ENCODE peak calls at places on chromosomes 5 and 9, in nine cellular contexts. One of them, this sample, is unnamed.

GRCh38 chr5:52725065-52725746 is 62.5 kb upstream of the ITGA1 start:
- DNase-seq in lower leg skin: no peak
- DNase-seq in body of pancreas: peak
- DNase-seq in HCT116: no peak
- DNase-seq in breast epithelium: peak
- DNase-seq in transverse colon: peak
- DNase-seq in esophagus squamous epithelium: no peak
- DNase-seq in NB4: peak
- DNase-seq in ovary: no peak
- DNase-seq in this sample: no peak

GRCh38 chr9:72156586-72156985 is 7.3 kb downstream of the GDA start:
- DNase-seq in lower leg skin: no peak
- DNase-seq in body of pancreas: no peak
- DNase-seq in HCT116: no peak
- DNase-seq in breast epithelium: no peak
- DNase-seq in transverse colon: no peak
- DNase-seq in esophagus squamous epithelium: no peak
- DNase-seq in NB4: no peak
- DNase-seq in ovary: no peak
- DNase-seq in this sample: no peak

GRCh38 chr9:132673355-132673754 is 3.1 kb downstream of the GTF3C4 start:
- DNase-seq in lower leg skin: no peak
- DNase-seq in body of pancreas: no peak
- DNase-seq in HCT116: no peak
- DNase-seq in breast epithelium: no peak
- DNase-seq in transverse colon: no peak
- DNase-seq in esophagus squamous epithelium: no peak
- DNase-seq in NB4: peak
- DNase-seq in ovary: no peak
- DNase-seq in this sample: no peak

GRCh38 chr9:36913393-36914211 is 120.5 kb downstream of the PAX5 start:
- DNase-seq in lower leg skin: no peak
- DNase-seq in body of pancreas: no peak
- DNase-seq in HCT116: no peak
- DNase-seq in breast epithelium: no peak
- DNase-seq in transverse colon: no peak
- DNase-seq in esophagus squamous epithelium: no peak
- DNase-seq in NB4: no peak
- DNase-seq in ovary: no peak
- DNase-seq in this sample: no peak

GRCh38 chr9:78115073-78115472 is 83.5 kb upstream of the GNAQ start:
- DNase-seq in lower leg skin: no peak
- DNase-seq in body of pancreas: no peak
- DNase-seq in HCT116: no peak
- DNase-seq in breast epithelium: no peak
- DNase-seq in transverse colon: no peak
- DNase-seq in esophagus squamous epithelium: no peak
- DNase-seq in NB4: peak
- DNase-seq in ovary: no peak
- DNase-seq in this sample: no peak

GRCh38 chr9:84382728-84383127 is 42.2 kb upstream of the SLC28A3 start:
- DNase-seq in lower leg skin: no peak
- DNase-seq in body of pancreas: no peak
- DNase-seq in HCT116: no peak
- DNase-seq in breast epithelium: no peak
- DNase-seq in transverse colon: no peak
- DNase-seq in esophagus squamous epithelium: no peak
- DNase-seq in NB4: no peak
- DNase-seq in ovary: no peak
- DNase-seq in this sample: no peak

GRCh38 chr5:134124289-134125194 is 10.1 kb downstream of the TCF7 start:
- DNase-seq in lower leg skin: no peak
- DNase-seq in body of pancreas: no peak
- DNase-seq in HCT116: peak
- DNase-seq in breast epithelium: no peak
- DNase-seq in transverse colon: no peak
- DNase-seq in esophagus squamous epithelium: no peak
- DNase-seq in NB4: peak
- DNase-seq in ovary: no peak
- DNase-seq in this sample: no peak

GRCh38 chr5:151092750-151093149 is 11.9 kb upstream of the TNIP1 start:
- DNase-seq in lower leg skin: no peak
- DNase-seq in body of pancreas: no peak
- DNase-seq in HCT116: no peak
- DNase-seq in breast epithelium: no peak
- DNase-seq in transverse colon: no peak
- DNase-seq in esophagus squamous epithelium: no peak
- DNase-seq in NB4: peak
- DNase-seq in ovary: no peak
- DNase-seq in this sample: no peak

GRCh38 chr9:34124923-34125322 is 1.6 kb downstream of the DCAF12 start:
- DNase-seq in lower leg skin: no peak
- DNase-seq in body of pancreas: no peak
- DNase-seq in HCT116: no peak
- DNase-seq in breast epithelium: no peak
- DNase-seq in transverse colon: no peak
- DNase-seq in esophagus squamous epithelium: no peak
- DNase-seq in NB4: peak
- DNase-seq in ovary: no peak
- DNase-seq in this sample: no peak

GRCh38 chr5:54274944-54275343 is 35.4 kb downstream of the ARL15 start:
- DNase-seq in lower leg skin: no peak
- DNase-seq in body of pancreas: no peak
- DNase-seq in HCT116: no peak
- DNase-seq in breast epithelium: no peak
- DNase-seq in transverse colon: no peak
- DNase-seq in esophagus squamous epithelium: no peak
- DNase-seq in NB4: no peak
- DNase-seq in ovary: no peak
- DNase-seq in this sample: no peak

GRCh38 chr5:146878471-146879172 is at the start of gene PPP2R2B:
- DNase-seq in lower leg skin: no peak
- DNase-seq in body of pancreas: peak
- DNase-seq in HCT116: no peak
- DNase-seq in breast epithelium: no peak
- DNase-seq in transverse colon: peak
- DNase-seq in esophagus squamous epithelium: no peak
- DNase-seq in NB4: no peak
- DNase-seq in ovary: no peak
- DNase-seq in this sample: no peak

GRCh38 chr9:1869843-1870242 is 145.3 kb upstream of the SMARCA2 start:
- DNase-seq in lower leg skin: no peak
- DNase-seq in body of pancreas: peak
- DNase-seq in HCT116: peak
- DNase-seq in breast epithelium: no peak
- DNase-seq in transverse colon: no peak
- DNase-seq in esophagus squamous epithelium: no peak
- DNase-seq in NB4: peak
- DNase-seq in ovary: no peak
- DNase-seq in this sample: no peak

GRCh38 chr5:100776244-100776643 is 126.8 kb downstream of the ST8SIA4 start:
- DNase-seq in lower leg skin: no peak
- DNase-seq in body of pancreas: no peak
- DNase-seq in HCT116: no peak
- DNase-seq in breast epithelium: no peak
- DNase-seq in transverse colon: no peak
- DNase-seq in esophagus squamous epithelium: no peak
- DNase-seq in NB4: no peak
- DNase-seq in ovary: no peak
- DNase-seq in this sample: no peak

GRCh38 chr9:134657666-134658377 is 16.2 kb downstream of the COL5A1 start:
- DNase-seq in lower leg skin: no peak
- DNase-seq in body of pancreas: no peak
- DNase-seq in HCT116: no peak
- DNase-seq in breast epithelium: no peak
- DNase-seq in transverse colon: no peak
- DNase-seq in esophagus squamous epithelium: no peak
- DNase-seq in NB4: no peak
- DNase-seq in ovary: no peak
- DNase-seq in this sample: no peak

GRCh38 chr5:14752497-14753071 is 88.1 kb downstream of the OTULIN start:
- DNase-seq in lower leg skin: no peak
- DNase-seq in body of pancreas: no peak
- DNase-seq in HCT116: no peak
- DNase-seq in breast epithelium: no peak
- DNase-seq in transverse colon: no peak
- DNase-seq in esophagus squamous epithelium: no peak
- DNase-seq in NB4: no peak
- DNase-seq in ovary: no peak
- DNase-seq in this sample: no peak

GRCh38 chr5:132947661-132948060 is 15.8 kb downstream of the AFF4 start:
- DNase-seq in lower leg skin: no peak
- DNase-seq in body of pancreas: no peak
- DNase-seq in HCT116: no peak
- DNase-seq in breast epithelium: no peak
- DNase-seq in transverse colon: no peak
- DNase-seq in esophagus squamous epithelium: no peak
- DNase-seq in NB4: no peak
- DNase-seq in ovary: no peak
- DNase-seq in this sample: no peak

GRCh38 chr5:138705007-138705406 is 48.2 kb upstream of the CTNNA1 start:
- DNase-seq in lower leg skin: no peak
- DNase-seq in body of pancreas: no peak
- DNase-seq in HCT116: no peak
- DNase-seq in breast epithelium: no peak
- DNase-seq in transverse colon: no peak
- DNase-seq in esophagus squamous epithelium: no peak
- DNase-seq in NB4: no peak
- DNase-seq in ovary: no peak
- DNase-seq in this sample: no peak

GRCh38 chr5:28164568-28164967 is 1126.2 kb upstream of the CDH9 start:
- DNase-seq in lower leg skin: no peak
- DNase-seq in body of pancreas: no peak
- DNase-seq in HCT116: no peak
- DNase-seq in breast epithelium: no peak
- DNase-seq in transverse colon: no peak
- DNase-seq in esophagus squamous epithelium: no peak
- DNase-seq in NB4: peak
- DNase-seq in ovary: no peak
- DNase-seq in this sample: no peak

GRCh38 chr5:109703827-109704226 is 14.1 kb downstream of the MAN2A1 start:
- DNase-seq in lower leg skin: no peak
- DNase-seq in body of pancreas: no peak
- DNase-seq in HCT116: no peak
- DNase-seq in breast epithelium: no peak
- DNase-seq in transverse colon: no peak
- DNase-seq in esophagus squamous epithelium: no peak
- DNase-seq in NB4: no peak
- DNase-seq in ovary: no peak
- DNase-seq in this sample: no peak

GRCh38 chr5:12016149-12016740 is 112.0 kb upstream of the CTNND2 start:
- DNase-seq in lower leg skin: no peak
- DNase-seq in body of pancreas: no peak
- DNase-seq in HCT116: no peak
- DNase-seq in breast epithelium: no peak
- DNase-seq in transverse colon: no peak
- DNase-seq in esophagus squamous epithelium: no peak
- DNase-seq in NB4: no peak
- DNase-seq in ovary: no peak
- DNase-seq in this sample: no peak

GRCh38 chr5:174680901-174681565 is 43.3 kb upstream of the MSX2 start:
- DNase-seq in lower leg skin: no peak
- DNase-seq in body of pancreas: no peak
- DNase-seq in HCT116: no peak
- DNase-seq in breast epithelium: no peak
- DNase-seq in transverse colon: no peak
- DNase-seq in esophagus squamous epithelium: no peak
- DNase-seq in NB4: no peak
- DNase-seq in ovary: no peak
- DNase-seq in this sample: no peak
- TF ChIP-seq CTCF in lower leg skin: no peak
- TF ChIP-seq CTCF in body of pancreas: no peak
- TF ChIP-seq CTCF in HCT116: no peak
- TF ChIP-seq CTCF in breast epithelium: no peak
- TF ChIP-seq CTCF in transverse colon: no peak
- TF ChIP-seq CTCF in esophagus squamous epithelium: no peak
- TF ChIP-seq CTCF in NB4: no peak
- TF ChIP-seq CTCF in ovary: no peak
- TF ChIP-seq CTCF in this sample: no peak

GRCh38 chr9:100083448-100084144 is 15.2 kb downstream of the ERP44 start:
- DNase-seq in lower leg skin: no peak
- DNase-seq in body of pancreas: no peak
- DNase-seq in HCT116: no peak
- DNase-seq in breast epithelium: no peak
- DNase-seq in transverse colon: no peak
- DNase-seq in esophagus squamous epithelium: no peak
- DNase-seq in NB4: no peak
- DNase-seq in ovary: no peak
- DNase-seq in this sample: no peak
- TF ChIP-seq POLR2A in lower leg skin: no peak
- TF ChIP-seq POLR2A in body of pancreas: no peak
- TF ChIP-seq POLR2A in HCT116: no peak
- TF ChIP-seq POLR2A in breast epithelium: no peak
- TF ChIP-seq POLR2A in transverse colon: no peak
- TF ChIP-seq POLR2A in esophagus squamous epithelium: no peak
- TF ChIP-seq POLR2A in NB4: no peak
- TF ChIP-seq POLR2A in ovary: no peak
- TF ChIP-seq POLR2A in this sample: no peak

GRCh38 chr9:17519761-17520160 is 59.1 kb upstream of the SH3GL2 start:
- DNase-seq in lower leg skin: no peak
- DNase-seq in body of pancreas: no peak
- DNase-seq in HCT116: no peak
- DNase-seq in breast epithelium: no peak
- DNase-seq in transverse colon: no peak
- DNase-seq in esophagus squamous epithelium: no peak
- DNase-seq in NB4: peak
- DNase-seq in ovary: no peak
- DNase-seq in this sample: no peak

GRCh38 chr9:17520264-17521058 is 58.4 kb upstream of the SH3GL2 start:
- DNase-seq in lower leg skin: no peak
- DNase-seq in body of pancreas: no peak
- DNase-seq in HCT116: no peak
- DNase-seq in breast epithelium: no peak
- DNase-seq in transverse colon: no peak
- DNase-seq in esophagus squamous epithelium: no peak
- DNase-seq in NB4: no peak
- DNase-seq in ovary: no peak
- DNase-seq in this sample: no peak

DNA sequence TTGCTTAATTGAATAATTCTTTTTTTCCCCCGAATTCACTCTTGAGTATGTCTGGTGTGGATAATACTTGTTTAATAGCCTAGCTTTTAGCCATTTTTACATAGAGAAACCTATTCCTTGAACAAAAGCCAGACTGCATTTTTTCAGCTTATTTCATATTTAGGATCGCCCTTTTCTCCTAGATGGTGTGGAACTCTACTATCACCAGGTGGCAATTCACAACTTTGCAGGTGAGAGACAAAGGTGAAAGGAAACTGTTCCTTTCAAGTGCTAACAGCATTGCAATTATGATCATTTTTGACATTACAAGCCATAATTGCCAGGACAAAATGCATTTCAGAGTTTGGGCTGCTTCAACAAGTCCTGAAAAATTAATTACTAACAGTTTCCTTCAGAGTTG is 57.4 kb upstream of the SH3GL2 start:
- DNase-seq in lower leg skin: no peak
- DNase-seq in body of pancreas: no peak
- DNase-seq in HCT116: no peak
- DNase-seq in breast epithelium: no peak
- DNase-seq in transverse colon: no peak
- DNase-seq in esophagus squamous epithelium: no peak
- DNase-seq in NB4: no peak
- DNase-seq in ovary: no peak
- DNase-seq in this sample: no peak
- TF ChIP-seq CTCF in lower leg skin: no peak
- TF ChIP-seq CTCF in body of pancreas: no peak
- TF ChIP-seq CTCF in HCT116: no peak
- TF ChIP-seq CTCF in breast epithelium: no peak
- TF ChIP-seq CTCF in transverse colon: no peak
- TF ChIP-seq CTCF in esophagus squamous epithelium: no peak
- TF ChIP-seq CTCF in NB4: no peak
- TF ChIP-seq CTCF in ovary: no peak
- TF ChIP-seq CTCF in this sample: no peak

GRCh38 chr9:113488490-113488889 is 25.0 kb downstream of the RGS3 start:
- DNase-seq in lower leg skin: peak
- DNase-seq in body of pancreas: no peak
- DNase-seq in HCT116: no peak
- DNase-seq in breast epithelium: no peak
- DNase-seq in transverse colon: peak
- DNase-seq in esophagus squamous epithelium: no peak
- DNase-seq in NB4: no peak
- DNase-seq in ovary: no peak
- DNase-seq in this sample: no peak
- TF ChIP-seq POLR2A in lower leg skin: no peak
- TF ChIP-seq POLR2A in body of pancreas: no peak
- TF ChIP-seq POLR2A in HCT116: no peak
- TF ChIP-seq POLR2A in breast epithelium: no peak
- TF ChIP-seq POLR2A in transverse colon: no peak
- TF ChIP-seq POLR2A in esophagus squamous epithelium: no peak
- TF ChIP-seq POLR2A in NB4: no peak
- TF ChIP-seq POLR2A in ovary: no peak
- TF ChIP-seq POLR2A in this sample: no peak

This sample was measured in tibial nerve.